ENCODE peak calls at places on chromosomes 7 and 10, in seven cellular contexts. U is IMR-90, A is A549, P is tibial nerve, H is Peyer's patch, T is H1, F is esophagus squamous epithelium. Y is an unnamed sample.

GRCh38 chr10:69955897-69956832 is 96.5 kb upstream of the MACROH2A2 start:
- DNase-seq in U (no peak), A (no peak), P (no peak), H (peak), T (no peak), F (no peak), Y (no peak)

GRCh38 chr7:48296976-48297375 is 125.7 kb downstream of the ABCA13 start:
- DNase-seq in U (no peak), A (no peak), P (no peak), H (no peak), T (no peak), F (no peak), Y (no peak)

GRCh38 chr10:30993155-30993554 is 38.5 kb downstream of the ZNF438 start:
- DNase-seq in U (no peak), A (no peak), P (no peak), H (no peak), T (no peak), F (no peak), Y (no peak)

GRCh38 chr10:130802301-130802700 is 509.2 kb downstream of the TCERG1L start:
- DNase-seq in U (no peak), A (no peak), P (no peak), H (no peak), T (no peak), F (no peak), Y (no peak)

GRCh38 chr7:46786221-46786951 is 795.5 kb downstream of the TNS3 start:
- DNase-seq in U (peak), A (no peak), P (no peak), H (no peak), T (no peak), F (no peak), Y (no peak)

GRCh38 chr10:31318382-31318853 is 598 bp upstream of the ZEB1 start:
- DNase-seq in U (peak), A (peak), P (peak), H (peak), T (no peak), F (peak), Y (peak)

GRCh38 chr10:72337039-72337629 is 17.6 kb downstream of the DNAJB12 start:
- DNase-seq in U (peak), A (peak), P (peak), H (peak), T (no peak), F (no peak), Y (peak)

GRCh38 chr7:44799939-44800338 is 3.5 kb downstream of the PPIA start:
- DNase-seq in U (no peak), A (no peak), P (no peak), H (no peak), T (no peak), F (no peak), Y (no peak)

GRCh38 chr7:30717181-30717580 is 34.8 kb upstream of the INMT start:
- DNase-seq in U (no peak), A (no peak), P (no peak), H (peak), T (no peak), F (no peak), Y (peak)

GRCh38 chr10:30992671-30993070 is 39.0 kb downstream of the ZNF438 start:
- DNase-seq in U (no peak), A (no peak), P (no peak), H (no peak), T (no peak), F (no peak), Y (no peak)

GRCh38 chr10:123569436-123570010 is 96.6 kb upstream of the GPR26 start:
- DNase-seq in U (no peak), A (no peak), P (no peak), H (no peak), T (no peak), F (no peak), Y (no peak)

GRCh38 chr7:85554294-85554877 is 367.5 kb upstream of the SEMA3D start:
- DNase-seq in U (peak), A (peak), P (no peak), H (no peak), T (no peak), F (no peak), Y (no peak)

GRCh38 chr7:108686494-108686893 is 116.8 kb downstream of the DNAJB9 start:
- DNase-seq in U (no peak), A (no peak), P (no peak), H (no peak), T (no peak), F (no peak), Y (no peak)

GRCh38 chr10:974785-975074 is 13.5 kb upstream of the GTPBP4 start:
- DNase-seq in U (no peak), A (no peak), P (no peak), H (no peak), T (no peak), F (no peak), Y (no peak)

GRCh38 chr10:122570920-122571319 is 10.4 kb downstream of the DMBT1 start:
- DNase-seq in U (no peak), A (no peak), P (no peak), H (no peak), T (no peak), F (no peak), Y (no peak)

GRCh38 chr7:91949221-91950009 is 8.8 kb downstream of the AKAP9 start:
- DNase-seq in U (peak), A (no peak), P (no peak), H (no peak), T (no peak), F (no peak), Y (no peak)

GRCh38 chr10:101323495-101323894 is 30.5 kb upstream of the BTRC start:
- DNase-seq in U (no peak), A (no peak), P (no peak), H (peak), T (no peak), F (no peak), Y (no peak)

GRCh38 chr10:118241229-118242137 is 100.6 kb downstream of the FAM204A start:
- DNase-seq in U (peak), A (peak), P (peak), H (peak), T (peak), F (no peak), Y (peak)

GRCh38 chr10:72315054-72315453 is 39.7 kb downstream of the DNAJB12 start:
- DNase-seq in U (no peak), A (no peak), P (no peak), H (no peak), T (no peak), F (no peak), Y (no peak)

GRCh38 chr10:123442901-123443300 is 223.3 kb upstream of the GPR26 start:
- DNase-seq in U (no peak), A (no peak), P (no peak), H (no peak), T (no peak), F (no peak), Y (no peak)

GRCh38 chr7:151280388-151281019 is 32.0 kb upstream of the SMARCD3 start:
- DNase-seq in U (no peak), A (no peak), P (no peak), H (no peak), T (no peak), F (no peak), Y (no peak)

GRCh38 chr10:77801474-77802238 is 124.9 kb downstream of the DLG5 start:
- DNase-seq in U (peak), A (no peak), P (no peak), H (no peak), T (no peak), F (no peak), Y (peak)

GRCh38 chr7:95096123-95096395 is 188.7 kb downstream of the PPP1R9A start:
- DNase-seq in U (no peak), A (no peak), P (no peak), H (no peak), T (no peak), F (no peak), Y (no peak)

GRCh38 chr10:126908225-126908624 is 3.0 kb downstream of the DOCK1 start:
- DNase-seq in U (no peak), A (no peak), P (no peak), H (no peak), T (no peak), F (no peak), Y (no peak)

GRCh38 chr10:102675887-102676616 is 31.8 kb downstream of the TRIM8 start:
- DNase-seq in U (peak), A (no peak), P (no peak), H (no peak), T (no peak), F (no peak), Y (no peak)

GRCh38 chr7:26500749-26501352 is 209.2 kb downstream of the SNX10 start:
- DNase-seq in U (peak), A (peak), P (no peak), H (no peak), T (no peak), F (no peak), Y (peak)

GRCh38 chr7:25968205-25968993 is 183.6 kb upstream of the NFE2L3 start:
- DNase-seq in U (no peak), A (no peak), P (no peak), H (no peak), T (no peak), F (no peak), Y (no peak)

GRCh38 chr10:60883187-60883586 is 60.8 kb downstream of the RHOBTB1 start:
- DNase-seq in U (peak), A (peak), P (no peak), H (no peak), T (no peak), F (no peak), Y (peak)

GRCh38 chr10:12566161-12567115 is 217.1 kb downstream of the CAMK1D start:
- DNase-seq in U (peak), A (no peak), P (no peak), H (no peak), T (no peak), F (no peak), Y (no peak)

GRCh38 chr10:43671659-43672555 is 23.2 kb upstream of the ZNF32 start:
- DNase-seq in U (peak), A (peak), P (no peak), H (no peak), T (no peak), F (no peak), Y (peak)

GRCh38 chr10:76116523-76116922 is 685.1 kb downstream of the LRMDA start:
- DNase-seq in U (no peak), A (no peak), P (no peak), H (no peak), T (no peak), F (no peak), Y (no peak)

GRCh38 chr10:78731675-78732074 is 337.1 kb upstream of the ZMIZ1 start:
- DNase-seq in U (no peak), A (no peak), P (no peak), H (no peak), T (no peak), F (no peak), Y (no peak)

GRCh38 chr7:17239683-17240521 is 58.5 kb upstream of the AHR start:
- DNase-seq in U (peak), A (peak), P (no peak), H (no peak), T (no peak), F (no peak), Y (peak)

GRCh38 chr10:74194545-74194944 is 43.5 kb downstream of the ADK start:
- DNase-seq in U (peak), A (no peak), P (no peak), H (no peak), T (no peak), F (no peak), Y (no peak)

GRCh38 chr10:28810062-28810870 is 132.9 kb downstream of the BAMBI start:
- DNase-seq in U (peak), A (no peak), P (no peak), H (no peak), T (no peak), F (no peak), Y (no peak)

GRCh38 chr10:28808693-28809092 is 131.4 kb downstream of the BAMBI start:
- DNase-seq in U (no peak), A (no peak), P (no peak), H (no peak), T (no peak), F (no peak), Y (no peak)

GRCh38 chr10:28812384-28813372 is 135.4 kb downstream of the BAMBI start:
- DNase-seq in U (no peak), A (no peak), P (no peak), H (no peak), T (no peak), F (no peak), Y (no peak)

GRCh38 chr10:28807760-28808613 is 130.7 kb downstream of the BAMBI start:
- DNase-seq in U (peak), A (no peak), P (no peak), H (no peak), T (no peak), F (no peak), Y (no peak)

GRCh38 chr10:28811639-28812349 is 134.5 kb downstream of the BAMBI start:
- DNase-seq in U (no peak), A (no peak), P (no peak), H (no peak), T (no peak), F (no peak), Y (no peak)
- TF ChIP-seq POLR2A in U (no peak), A (no peak), P (no peak), H (no peak), T (no peak), F (no peak), Y (no peak)

GRCh38 chr10:24952701-24953349 is 419 bp upstream of the PRTFDC1 start:
- DNase-seq in U (peak), A (peak), P (no peak), H (peak), T (no peak), F (no peak), Y (no peak)
- TF ChIP-seq POLR2A in U (no peak), A (no peak), P (no peak), H (peak), T (peak), F (no peak), Y (no peak)

GRCh38 chr7:98943336-98943735 is 65.0 kb downstream of the TRRAP start:
- DNase-seq in U (no peak), A (no peak), P (no peak), H (no peak), T (no peak), F (no peak), Y (no peak)
- TF ChIP-seq POLR2A in U (no peak), A (no peak), P (no peak), H (no peak), T (no peak), F (no peak), Y (no peak)

GRCh38 chr7:37359180-37359579 is 89.5 kb downstream of the ELMO1 start:
- DNase-seq in U (no peak), A (no peak), P (no peak), H (no peak), T (no peak), F (no peak), Y (no peak)

GRCh38 chr7:37359662-37360444 is 88.8 kb downstream of the ELMO1 start:
- DNase-seq in U (no peak), A (no peak), P (no peak), H (no peak), T (no peak), F (no peak), Y (no peak)

GRCh38 chr7:37362802-37363201 is 85.9 kb downstream of the ELMO1 start:
- DNase-seq in U (no peak), A (no peak), P (no peak), H (no peak), T (no peak), F (no peak), Y (no peak)

GRCh38 chr7:37357277-37357996 is 91.2 kb downstream of the ELMO1 start:
- DNase-seq in U (no peak), A (no peak), P (no peak), H (no peak), T (no peak), F (no peak), Y (no peak)

DNA sequence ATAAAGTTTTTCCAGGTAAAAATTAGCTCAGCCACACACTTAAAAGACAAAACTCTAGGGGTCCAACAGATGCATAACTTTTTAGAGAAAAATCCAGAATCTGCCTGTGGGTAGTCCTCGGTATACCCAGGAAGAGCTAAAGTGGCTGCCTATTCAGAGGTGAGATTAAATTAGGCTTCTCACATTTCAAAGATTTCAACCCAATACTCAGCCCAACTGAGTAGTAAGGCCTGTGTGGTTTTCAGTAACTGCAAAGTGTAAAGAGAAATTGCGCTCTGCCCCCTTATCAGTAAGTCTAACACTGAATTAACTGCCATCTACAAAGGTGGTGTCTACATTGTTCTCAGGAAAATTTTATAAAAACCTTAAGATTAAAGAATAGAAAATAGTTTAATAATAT is 88.2 kb downstream of the ELMO1 start:
- DNase-seq in U (no peak), A (no peak), P (no peak), H (no peak), T (no peak), F (no peak), Y (no peak)
- TF ChIP-seq POLR2A in U (no peak), A (no peak), P (no peak), H (no peak), T (no peak), F (no peak), Y (no peak)

GRCh38 chr10:86218160-86218559 is 148.4 kb downstream of the GRID1 start:
- DNase-seq in U (no peak), A (no peak), P (no peak), H (peak), T (no peak), F (no peak), Y (no peak)

GRCh38 chr10:86217386-86218080 is 149.1 kb downstream of the GRID1 start:
- DNase-seq in U (no peak), A (no peak), P (no peak), H (no peak), T (no peak), F (no peak), Y (no peak)

GRCh38 chr10:86216886-86217285 is 149.7 kb downstream of the GRID1 start:
- DNase-seq in U (no peak), A (no peak), P (no peak), H (no peak), T (no peak), F (no peak), Y (no peak)

GRCh38 chr10:86215021-86215420 is 151.6 kb downstream of the GRID1 start:
- DNase-seq in U (no peak), A (no peak), P (no peak), H (no peak), T (no peak), F (no peak), Y (no peak)

DNA sequence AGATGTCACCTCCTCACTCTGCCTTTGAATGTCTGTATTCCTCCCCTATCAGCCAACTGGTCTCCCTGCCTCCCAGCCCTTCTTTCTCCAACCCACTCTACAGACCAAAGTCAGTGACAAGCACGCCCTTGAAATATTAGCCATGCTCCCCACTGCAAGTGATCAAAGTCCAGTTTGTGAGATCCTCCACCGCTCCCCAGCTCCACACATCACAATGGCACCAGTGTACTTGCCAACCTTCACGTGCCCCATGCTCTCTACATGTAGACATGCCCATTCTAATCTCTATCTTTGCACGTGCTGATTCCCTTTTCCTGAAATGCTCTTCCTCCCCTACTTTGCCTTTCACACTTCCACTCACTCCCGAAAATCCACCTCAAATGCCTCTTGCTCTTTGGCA is 150.9 kb downstream of the GRID1 start:
- DNase-seq in U (no peak), A (no peak), P (no peak), H (no peak), T (no peak), F (no peak), Y (no peak)
- TF ChIP-seq POLR2A in U (no peak), A (no peak), P (no peak), H (no peak), T (no peak), F (no peak), Y (no peak)

GRCh38 chr7:100866721-100867039 is 507 bp upstream of the TRIP6 start:
- DNase-seq in U (no peak), A (no peak), P (no peak), H (no peak), T (no peak), F (no peak), Y (no peak)

GRCh38 chr7:100865971-100866720 is 1.0 kb upstream of the TRIP6 start:
- DNase-seq in U (no peak), A (no peak), P (peak), H (peak), T (no peak), F (no peak), Y (peak)

GRCh38 chr7:100865372-100865911 is 1.7 kb upstream of the TRIP6 start:
- DNase-seq in U (peak), A (no peak), P (no peak), H (no peak), T (no peak), F (no peak), Y (peak)

GRCh38 chr7:100867796-100868485 is 754 bp downstream of the TRIP6 start:
- DNase-seq in U (no peak), A (no peak), P (no peak), H (no peak), T (no peak), F (no peak), Y (no peak)

GRCh38 chr7:100867040-100867795 is at the start of gene TRIP6:
- DNase-seq in U (peak), A (peak), P (peak), H (peak), T (peak), F (no peak), Y (peak)
- TF ChIP-seq POLR2A in U (peak), A (no peak), P (no peak), H (no peak), T (no peak), F (no peak), Y (peak)

GRCh38 chr10:29735628-29736324 is 101.0 kb upstream of the SVIL start:
- DNase-seq in U (peak), A (peak), P (peak), H (peak), T (peak), F (peak), Y (peak)
- TF ChIP-seq POLR2A in U (no peak), A (no peak), P (no peak), H (peak), T (no peak), F (peak), Y (peak)

GRCh38 chr7:103388469-103389140 is 41.2 kb downstream of the PSMC2 start:
- DNase-seq in U (no peak), A (no peak), P (no peak), H (no peak), T (no peak), F (no peak), Y (no peak)
- TF ChIP-seq POLR2A in U (no peak), A (no peak), P (no peak), H (no peak), T (no peak), F (no peak), Y (no peak)

Y was measured in H54.